ENCODE peak calls at places on chromosomes 11 and 22, in four cellular contexts. One of them, this sample, is unnamed.

GRCh38 chr11:82802710-82803109 is 69.0 kb upstream of the FAM181B start:
- DNase-seq in HepG2: no peak
- DNase-seq in K562: no peak
- DNase-seq in GM12878: no peak
- DNase-seq in this sample: no peak

GRCh38 chr22:35425971-35426800 is 26.2 kb downstream of the MCM5 start:
- DNase-seq in HepG2: no peak
- DNase-seq in K562: no peak
- DNase-seq in GM12878: no peak
- DNase-seq in this sample: no peak

GRCh38 chr11:12200359-12201015 is 90.1 kb downstream of the MICAL2 start:
- DNase-seq in HepG2: no peak
- DNase-seq in K562: no peak
- DNase-seq in GM12878: no peak
- DNase-seq in this sample: no peak

GRCh38 chr22:39610766-39611165 is 40.2 kb downstream of the CACNA1I start:
- DNase-seq in HepG2: no peak
- DNase-seq in K562: no peak
- DNase-seq in GM12878: no peak
- DNase-seq in this sample: no peak

GRCh38 chr22:26471522-26471921 is 12.1 kb downstream of the HPS4 start:
- DNase-seq in HepG2: peak
- DNase-seq in K562: no peak
- DNase-seq in GM12878: no peak
- DNase-seq in this sample: peak

GRCh38 chr11:62881579-62882427 is 1.1 kb downstream of the SLC3A2 start:
- DNase-seq in HepG2: peak
- DNase-seq in K562: peak
- DNase-seq in GM12878: peak
- DNase-seq in this sample: peak

GRCh38 chr22:19497245-19497644 is 17.5 kb downstream of the CDC45 start:
- DNase-seq in HepG2: no peak
- DNase-seq in K562: peak
- DNase-seq in GM12878: no peak
- DNase-seq in this sample: no peak

GRCh38 chr22:50357756-50358155 is 14.6 kb downstream of the PPP6R2 start:
- DNase-seq in HepG2: no peak
- DNase-seq in K562: no peak
- DNase-seq in GM12878: no peak
- DNase-seq in this sample: no peak

GRCh38 chr11:29669336-29669735 is 347.5 kb downstream of the KCNA4 start:
- DNase-seq in HepG2: no peak
- DNase-seq in K562: no peak
- DNase-seq in GM12878: no peak
- DNase-seq in this sample: no peak
- TF ChIP-seq ZNF274 in HepG2: no peak
- TF ChIP-seq ZNF274 in K562: no peak
- TF ChIP-seq ZNF274 in GM12878: no peak
- TF ChIP-seq ZNF274 in this sample: no peak

GRCh38 chr11:1487851-1488574 is 1.4 kb upstream of the MOB2 start:
- DNase-seq in HepG2: no peak
- DNase-seq in K562: no peak
- DNase-seq in GM12878: no peak
- DNase-seq in this sample: no peak
- TF ChIP-seq ZBTB33 in HepG2: no peak
- TF ChIP-seq ZBTB33 in K562: no peak
- TF ChIP-seq ZBTB33 in GM12878: no peak
- TF ChIP-seq ZBTB33 in this sample: no peak

DNA sequence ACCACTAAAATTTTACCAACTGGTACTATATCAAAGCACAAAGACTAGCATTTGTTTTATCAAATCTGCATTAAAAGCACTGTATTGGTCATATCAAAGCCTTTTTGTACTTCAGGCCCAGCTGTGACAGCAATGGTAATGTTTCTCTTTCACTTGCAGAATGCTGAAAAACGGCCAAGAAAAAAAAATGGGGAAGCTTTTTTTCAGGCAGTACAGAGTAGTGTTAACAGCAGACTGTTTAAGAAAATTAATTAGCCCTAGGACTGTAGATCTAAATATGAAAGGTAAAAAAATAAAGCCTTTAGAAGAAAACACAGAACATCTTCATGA is 33.3 kb downstream of the DENND5A start:
- DNase-seq in HepG2: no peak
- DNase-seq in K562: no peak
- DNase-seq in GM12878: no peak
- DNase-seq in this sample: no peak
- TF ChIP-seq ZNF274 in HepG2: no peak
- TF ChIP-seq ZNF274 in K562: no peak
- TF ChIP-seq ZNF274 in GM12878: no peak
- TF ChIP-seq ZNF274 in this sample: no peak

GRCh38 chr22:24486501-24486921 is 8.6 kb upstream of the UPB1 start:
- DNase-seq in HepG2: peak
- DNase-seq in K562: no peak
- DNase-seq in GM12878: no peak
- DNase-seq in this sample: no peak
- TF ChIP-seq ZBTB33 in HepG2: no peak
- TF ChIP-seq ZBTB33 in K562: no peak
- TF ChIP-seq ZBTB33 in GM12878: no peak
- TF ChIP-seq ZBTB33 in this sample: no peak

This sample was measured in HCT116.